ENCODE peak calls at places on chromosomes 1 and 21, in four cellular contexts. Y, B, X and G are unnamed samples.

GRCh38 chr1:74161494-74161893 is 36.5 kb downstream of the LRRIQ3 start:
- DNase-seq in X (no peak), Y (no peak), B (no peak), G (no peak)

GRCh38 chr1:86741947-86742572 is 37.7 kb downstream of the SH3GLB1 start:
- DNase-seq in Y (no peak), B (peak), X (peak), G (peak)

GRCh38 chr21:15483138-15483780 is 246.5 kb upstream of the USP25 start:
- DNase-seq in Y (peak), B (peak), X (peak), G (peak)

GRCh38 chr21:27838585-27838984 is 871.7 kb upstream of the ADAMTS5 start:
- DNase-seq in Y (no peak), X (no peak), B (no peak), G (no peak)

GRCh38 chr1:109892476-109893368 is 17.9 kb upstream of the CSF1 start:
- DNase-seq in Y (peak), X (no peak), B (peak), G (no peak)

GRCh38 chr1:180962178-180962577 is 49.5 kb downstream of the KIAA1614 start:
- DNase-seq in Y (no peak), B (no peak), X (no peak), G (peak)

GRCh38 chr1:42463906-42464305 is 820 bp downstream of the CCDC30 start:
- DNase-seq in X (no peak), Y (no peak), B (no peak), G (no peak)

GRCh38 chr1:30791853-30792252 is 34.3 kb upstream of the LAPTM5 start:
- DNase-seq in Y (no peak), X (no peak), B (no peak), G (no peak)

GRCh38 chr1:234214129-234214910 is 158.9 kb upstream of the COA6 start:
- DNase-seq in Y (no peak), B (peak), X (peak), G (no peak)

GRCh38 chr1:231334079-231334666 is 3.5 kb downstream of the EXOC8 start:
- DNase-seq in B (no peak), Y (no peak), X (no peak), G (no peak)

GRCh38 chr1:235027076-235027861 is 101.4 kb downstream of the TOMM20 start:
- DNase-seq in B (no peak), X (no peak), Y (no peak), G (no peak)

GRCh38 chr1:65141394-65141793 is 6.6 kb upstream of the AK4 start:
- DNase-seq in X (peak), Y (no peak), B (peak), G (no peak)

GRCh38 chr1:155085504-155086181 is 7.0 kb downstream of the EFNA3 start:
- DNase-seq in Y (no peak), X (no peak), B (peak), G (peak)

GRCh38 chr1:41495171-41495948 is 10.9 kb upstream of the EDN2 start:
- DNase-seq in B (no peak), X (no peak), Y (peak), G (no peak)

GRCh38 chr1:204894031-204894430 is 23.4 kb downstream of the NFASC start:
- DNase-seq in B (no peak), Y (no peak), X (peak), G (no peak)

GRCh38 chr1:197268012-197268411 is at the start of gene CRB1:
- DNase-seq in B (no peak), X (peak), Y (no peak), G (no peak)

GRCh38 chr21:39637197-39637970 is 24.6 kb downstream of the B3GALT5 start:
- DNase-seq in Y (no peak), B (no peak), X (no peak), G (no peak)

GRCh38 chr1:172851871-172852270 is 193.0 kb downstream of the FASLG start:
- DNase-seq in B (no peak), X (no peak), Y (no peak), G (no peak)

GRCh38 chr1:4794020-4794780 is 139.8 kb downstream of the AJAP1 start:
- DNase-seq in B (no peak), Y (no peak), X (no peak), G (no peak)

GRCh38 chr1:6638226-6638625 is 13.6 kb downstream of the THAP3 start:
- DNase-seq in B (no peak), Y (no peak), X (peak), G (no peak)

GRCh38 chr21:45574081-45574501 is 31.9 kb upstream of the SLC19A1 start:
- DNase-seq in X (no peak), Y (no peak), B (no peak), G (no peak)

GRCh38 chr1:63892632-63893395 is 119.0 kb downstream of the ROR1 start:
- DNase-seq in B (no peak), X (peak), Y (no peak), G (no peak)